ENCODE peak calls at places on chromosomes 13 and 19, in seven cellular contexts. K, Q, T, W, D, A and N are unnamed samples.

GRCh38 chr19:53868892-53869804 is 1.5 kb downstream of the MYADM start:
- DNase-seq in A (peak), T (peak), K (peak), Q (peak), D (peak), W (peak), N (peak)

GRCh38 chr13:114111577-114111976 is 20.8 kb downstream of the RASA3 start:
- DNase-seq in T (no peak), K (no peak), W (peak), A (peak), D (no peak), Q (no peak), N (no peak)

GRCh38 chr13:18943721-18944391 is 237.8 kb downstream of the TUBA3C start:
- DNase-seq in D (no peak), K (no peak), A (no peak), Q (no peak), T (no peak), W (no peak), N (no peak)

GRCh38 chr13:97853550-97853949 is 99.9 kb upstream of the IPO5 start:
- DNase-seq in K (no peak), Q (no peak), W (no peak), D (no peak), A (no peak), T (no peak), N (no peak)

GRCh38 chr13:53301449-53301848 is 272.8 kb downstream of the OLFM4 start:
- DNase-seq in A (no peak), D (no peak), Q (no peak), W (no peak), K (no peak), T (no peak), N (no peak)

GRCh38 chr19:39475748-39476147 is 4.9 kb upstream of the TIMM50 start:
- DNase-seq in Q (no peak), T (no peak), D (no peak), A (no peak), W (no peak), K (no peak), N (no peak)

GRCh38 chr19:13983213-13983889 is 22.8 kb downstream of the RFX1 start:
- DNase-seq in K (no peak), Q (no peak), T (no peak), W (no peak), D (peak), A (no peak), N (no peak)

GRCh38 chr13:99875391-99875790 is 96.2 kb downstream of the ZIC5 start:
- DNase-seq in D (no peak), K (no peak), A (no peak), Q (no peak), W (no peak), T (no peak), N (no peak)

GRCh38 chr13:40136896-40137295 is 481.4 kb downstream of the COG6 start:
- DNase-seq in A (no peak), Q (no peak), W (no peak), K (no peak), T (no peak), D (no peak), N (no peak)

GRCh38 chr19:48959341-48960239 is 4.9 kb downstream of the BAX start:
- DNase-seq in W (no peak), D (no peak), A (no peak), Q (no peak), K (no peak), T (no peak), N (no peak)

GRCh38 chr19:38384209-38385027 is 3.4 kb downstream of the GGN start:
- DNase-seq in T (no peak), D (no peak), K (no peak), Q (peak), W (no peak), A (no peak), N (no peak)

GRCh38 chr19:42023121-42023942 is 29.3 kb upstream of the ATP1A3 start:
- DNase-seq in A (no peak), D (no peak), T (no peak), W (peak), Q (peak), K (no peak), N (no peak)

GRCh38 chr19:29583196-29584006 is 22.7 kb upstream of the POP4 start:
- DNase-seq in T (no peak), Q (peak), D (no peak), A (no peak), K (no peak), W (no peak), N (peak)

GRCh38 chr19:941292-942132 is 15.7 kb downstream of the ARID3A start:
- DNase-seq in D (no peak), T (no peak), K (no peak), W (no peak), A (no peak), Q (no peak), N (no peak)

GRCh38 chr19:17289489-17289888 is 7.8 kb downstream of the ANKLE1 start:
- DNase-seq in T (no peak), K (no peak), W (peak), A (peak), D (no peak), Q (peak), N (peak)

GRCh38 chr19:3095375-3096191 is 1.4 kb downstream of the GNA11 start:
- DNase-seq in W (peak), K (no peak), A (no peak), Q (peak), T (no peak), D (peak), N (peak)

GRCh38 chr19:19077103-19077502 is 13.3 kb downstream of the SLC25A42 start:
- DNase-seq in D (no peak), Q (no peak), K (no peak), W (no peak), A (no peak), T (no peak), N (no peak)